ENCODE peak calls at places on chromosomes 3 and 15, in five cellular contexts. One of them, this sample, is unnamed.

GRCh38 chr3:151743860-151744259 is 10.1 kb downstream of the AADACL2 start:
- DNase-seq in sciatic nerve: no peak
- DNase-seq in activated T-cell treated with anti-CD3 and anti-CD28 coated beads for 24 hours: no peak
- DNase-seq in hepatocyte: no peak
- DNase-seq in effector CD4-positive, alpha-beta T cell: no peak
- DNase-seq in this sample: no peak

GRCh38 chr15:39455502-39455991 is 125.3 kb upstream of the THBS1 start:
- DNase-seq in sciatic nerve: no peak
- DNase-seq in activated T-cell treated with anti-CD3 and anti-CD28 coated beads for 24 hours: no peak
- DNase-seq in hepatocyte: peak
- DNase-seq in effector CD4-positive, alpha-beta T cell: no peak
- DNase-seq in this sample: no peak

GRCh38 chr3:46283851-46284450 is 41.7 kb downstream of the CCR3 start:
- DNase-seq in sciatic nerve: no peak
- DNase-seq in activated T-cell treated with anti-CD3 and anti-CD28 coated beads for 24 hours: no peak
- DNase-seq in hepatocyte: no peak
- DNase-seq in effector CD4-positive, alpha-beta T cell: no peak
- DNase-seq in this sample: no peak

GRCh38 chr3:73523661-73524060 is 101.1 kb downstream of the PDZRN3 start:
- DNase-seq in sciatic nerve: no peak
- DNase-seq in activated T-cell treated with anti-CD3 and anti-CD28 coated beads for 24 hours: no peak
- DNase-seq in hepatocyte: no peak
- DNase-seq in effector CD4-positive, alpha-beta T cell: no peak
- DNase-seq in this sample: no peak

GRCh38 chr3:78086150-78086549 is 1046.3 kb downstream of the ROBO2 start:
- DNase-seq in sciatic nerve: no peak
- DNase-seq in activated T-cell treated with anti-CD3 and anti-CD28 coated beads for 24 hours: no peak
- DNase-seq in hepatocyte: no peak
- DNase-seq in effector CD4-positive, alpha-beta T cell: no peak
- DNase-seq in this sample: no peak

GRCh38 chr3:13077431-13078157 is 4.4 kb upstream of the IQSEC1 start:
- DNase-seq in sciatic nerve: no peak
- DNase-seq in activated T-cell treated with anti-CD3 and anti-CD28 coated beads for 24 hours: no peak
- DNase-seq in hepatocyte: no peak
- DNase-seq in effector CD4-positive, alpha-beta T cell: no peak
- DNase-seq in this sample: no peak

GRCh38 chr3:46930945-46931403 is 45.6 kb downstream of the CCDC12 start:
- DNase-seq in sciatic nerve: peak
- DNase-seq in activated T-cell treated with anti-CD3 and anti-CD28 coated beads for 24 hours: no peak
- DNase-seq in hepatocyte: no peak
- DNase-seq in effector CD4-positive, alpha-beta T cell: no peak
- DNase-seq in this sample: no peak

GRCh38 chr15:41392659-41393058 is 9.6 kb downstream of the NDUFAF1 start:
- DNase-seq in sciatic nerve: no peak
- DNase-seq in activated T-cell treated with anti-CD3 and anti-CD28 coated beads for 24 hours: no peak
- DNase-seq in hepatocyte: no peak
- DNase-seq in effector CD4-positive, alpha-beta T cell: no peak
- DNase-seq in this sample: no peak

GRCh38 chr15:92226020-92226612 is 167.6 kb upstream of the ST8SIA2 start:
- DNase-seq in sciatic nerve: no peak
- DNase-seq in activated T-cell treated with anti-CD3 and anti-CD28 coated beads for 24 hours: no peak
- DNase-seq in hepatocyte: peak
- DNase-seq in effector CD4-positive, alpha-beta T cell: no peak
- DNase-seq in this sample: peak

GRCh38 chr15:36798789-36799188 is 219.4 kb downstream of the CDIN1 start:
- DNase-seq in sciatic nerve: no peak
- DNase-seq in activated T-cell treated with anti-CD3 and anti-CD28 coated beads for 24 hours: no peak
- DNase-seq in hepatocyte: no peak
- DNase-seq in effector CD4-positive, alpha-beta T cell: no peak
- DNase-seq in this sample: no peak

GRCh38 chr3:107884719-107885460 is 205.9 kb downstream of the CD47 start:
- DNase-seq in sciatic nerve: no peak
- DNase-seq in activated T-cell treated with anti-CD3 and anti-CD28 coated beads for 24 hours: no peak
- DNase-seq in hepatocyte: no peak
- DNase-seq in effector CD4-positive, alpha-beta T cell: no peak
- DNase-seq in this sample: no peak

GRCh38 chr3:148625145-148625736 is 72.5 kb upstream of the AGTR1 start:
- DNase-seq in sciatic nerve: no peak
- DNase-seq in activated T-cell treated with anti-CD3 and anti-CD28 coated beads for 24 hours: no peak
- DNase-seq in hepatocyte: no peak
- DNase-seq in effector CD4-positive, alpha-beta T cell: no peak
- DNase-seq in this sample: no peak

GRCh38 chr3:71579934-71580318 is 3.6 kb downstream of the FOXP1 start:
- DNase-seq in sciatic nerve: no peak
- DNase-seq in activated T-cell treated with anti-CD3 and anti-CD28 coated beads for 24 hours: no peak
- DNase-seq in hepatocyte: peak
- DNase-seq in effector CD4-positive, alpha-beta T cell: no peak
- DNase-seq in this sample: no peak

GRCh38 chr15:64193971-64194370 is 31.1 kb upstream of the PPIB start:
- DNase-seq in sciatic nerve: no peak
- DNase-seq in activated T-cell treated with anti-CD3 and anti-CD28 coated beads for 24 hours: no peak
- DNase-seq in hepatocyte: peak
- DNase-seq in effector CD4-positive, alpha-beta T cell: no peak
- DNase-seq in this sample: no peak

GRCh38 chr3:188076176-188076575 is 77.8 kb upstream of the LPP start:
- DNase-seq in sciatic nerve: no peak
- DNase-seq in activated T-cell treated with anti-CD3 and anti-CD28 coated beads for 24 hours: no peak
- DNase-seq in hepatocyte: no peak
- DNase-seq in effector CD4-positive, alpha-beta T cell: no peak
- DNase-seq in this sample: no peak

GRCh38 chr3:30852833-30853232 is 41.6 kb downstream of the GADL1 start:
- DNase-seq in sciatic nerve: no peak
- DNase-seq in activated T-cell treated with anti-CD3 and anti-CD28 coated beads for 24 hours: no peak
- DNase-seq in hepatocyte: no peak
- DNase-seq in effector CD4-positive, alpha-beta T cell: no peak
- DNase-seq in this sample: no peak

GRCh38 chr3:178043084-178043483 is 493.2 kb upstream of the KCNMB2 start:
- DNase-seq in sciatic nerve: no peak
- DNase-seq in activated T-cell treated with anti-CD3 and anti-CD28 coated beads for 24 hours: no peak
- DNase-seq in hepatocyte: no peak
- DNase-seq in effector CD4-positive, alpha-beta T cell: no peak
- DNase-seq in this sample: no peak

GRCh38 chr15:57560976-57561711 is 30.6 kb upstream of the MYZAP start:
- DNase-seq in sciatic nerve: peak
- DNase-seq in activated T-cell treated with anti-CD3 and anti-CD28 coated beads for 24 hours: peak
- DNase-seq in hepatocyte: peak
- DNase-seq in effector CD4-positive, alpha-beta T cell: peak
- DNase-seq in this sample: peak

GRCh38 chr15:60118564-60119080 is 114.5 kb downstream of the FOXB1 start:
- DNase-seq in sciatic nerve: no peak
- DNase-seq in activated T-cell treated with anti-CD3 and anti-CD28 coated beads for 24 hours: no peak
- DNase-seq in hepatocyte: no peak
- DNase-seq in effector CD4-positive, alpha-beta T cell: no peak
- DNase-seq in this sample: no peak

GRCh38 chr15:78034495-78035191 is 42.9 kb downstream of the TBC1D2B start:
- DNase-seq in sciatic nerve: no peak
- DNase-seq in activated T-cell treated with anti-CD3 and anti-CD28 coated beads for 24 hours: peak
- DNase-seq in hepatocyte: no peak
- DNase-seq in effector CD4-positive, alpha-beta T cell: peak
- DNase-seq in this sample: no peak

GRCh38 chr3:19815805-19816204 is 118.2 kb downstream of the EFHB start:
- DNase-seq in sciatic nerve: no peak
- DNase-seq in activated T-cell treated with anti-CD3 and anti-CD28 coated beads for 24 hours: no peak
- DNase-seq in hepatocyte: no peak
- DNase-seq in effector CD4-positive, alpha-beta T cell: no peak
- DNase-seq in this sample: no peak

GRCh38 chr3:125250973-125251372 is 38.4 kb upstream of the SLC12A8 start:
- DNase-seq in sciatic nerve: no peak
- DNase-seq in activated T-cell treated with anti-CD3 and anti-CD28 coated beads for 24 hours: no peak
- DNase-seq in hepatocyte: no peak
- DNase-seq in effector CD4-positive, alpha-beta T cell: no peak
- DNase-seq in this sample: no peak

GRCh38 chr3:132321321-132321720 is 4.1 kb downstream of the ACP3 start:
- DNase-seq in sciatic nerve: no peak
- DNase-seq in activated T-cell treated with anti-CD3 and anti-CD28 coated beads for 24 hours: no peak
- DNase-seq in hepatocyte: no peak
- DNase-seq in effector CD4-positive, alpha-beta T cell: no peak
- DNase-seq in this sample: no peak

GRCh38 chr3:190097617-190098016 is 23.1 kb downstream of the P3H2 start:
- DNase-seq in sciatic nerve: no peak
- DNase-seq in activated T-cell treated with anti-CD3 and anti-CD28 coated beads for 24 hours: no peak
- DNase-seq in hepatocyte: no peak
- DNase-seq in effector CD4-positive, alpha-beta T cell: no peak
- DNase-seq in this sample: no peak

GRCh38 chr15:39145854-39146253 is 435.0 kb upstream of the THBS1 start:
- DNase-seq in sciatic nerve: no peak
- DNase-seq in activated T-cell treated with anti-CD3 and anti-CD28 coated beads for 24 hours: no peak
- DNase-seq in hepatocyte: no peak
- DNase-seq in effector CD4-positive, alpha-beta T cell: no peak
- DNase-seq in this sample: no peak

GRCh38 chr3:147397911-147398809 is 8.2 kb downstream of the ZIC4 start:
- DNase-seq in sciatic nerve: no peak
- DNase-seq in activated T-cell treated with anti-CD3 and anti-CD28 coated beads for 24 hours: no peak
- DNase-seq in hepatocyte: no peak
- DNase-seq in effector CD4-positive, alpha-beta T cell: no peak
- DNase-seq in this sample: no peak

GRCh38 chr3:10371789-10372188 is 50.9 kb upstream of the SEC13 start:
- DNase-seq in sciatic nerve: no peak
- DNase-seq in activated T-cell treated with anti-CD3 and anti-CD28 coated beads for 24 hours: no peak
- DNase-seq in hepatocyte: no peak
- DNase-seq in effector CD4-positive, alpha-beta T cell: no peak
- DNase-seq in this sample: no peak

GRCh38 chr3:142315083-142315482 is 89.7 kb upstream of the GK5 start:
- DNase-seq in sciatic nerve: no peak
- DNase-seq in activated T-cell treated with anti-CD3 and anti-CD28 coated beads for 24 hours: no peak
- DNase-seq in hepatocyte: no peak
- DNase-seq in effector CD4-positive, alpha-beta T cell: no peak
- DNase-seq in this sample: no peak

GRCh38 chr15:74618841-74619596 is 3.4 kb downstream of the CLK3 start:
- DNase-seq in sciatic nerve: no peak
- DNase-seq in activated T-cell treated with anti-CD3 and anti-CD28 coated beads for 24 hours: no peak
- DNase-seq in hepatocyte: no peak
- DNase-seq in effector CD4-positive, alpha-beta T cell: no peak
- DNase-seq in this sample: no peak

GRCh38 chr15:85707519-85708338 is 87.0 kb downstream of the KLHL25 start:
- DNase-seq in sciatic nerve: no peak
- DNase-seq in activated T-cell treated with anti-CD3 and anti-CD28 coated beads for 24 hours: no peak
- DNase-seq in hepatocyte: peak
- DNase-seq in effector CD4-positive, alpha-beta T cell: no peak
- DNase-seq in this sample: no peak

GRCh38 chr3:146222204-146223046 is 28.5 kb downstream of the PLSCR4 start:
- DNase-seq in sciatic nerve: no peak
- DNase-seq in activated T-cell treated with anti-CD3 and anti-CD28 coated beads for 24 hours: no peak
- DNase-seq in hepatocyte: peak
- DNase-seq in effector CD4-positive, alpha-beta T cell: no peak
- DNase-seq in this sample: peak